ENCODE peak calls at places on chromosome 4, in six cellular contexts. One of them, this sample, is unnamed.

GRCh38 chr4:101081695-101082369 is 265.5 kb downstream of the PPP3CA start:
- DNase-seq in GM13976: no peak
- DNase-seq in CD4-positive, alpha-beta T cell: no peak
- DNase-seq in EL: no peak
- DNase-seq in NT2/D1: no peak
- DNase-seq in stimulated activated effector memory CD8-positive, alpha-beta T cell treated with anti-CD3 and anti-CD28 coated beads, Interleukin-12 subunit alpha, Interleukin-12 subunit beta, amount 100 ng/mL, for 72 hours: no peak
- DNase-seq in this sample: no peak

GRCh38 chr4:24195976-24196736 is 306.3 kb upstream of the PPARGC1A start:
- DNase-seq in GM13976: no peak
- DNase-seq in CD4-positive, alpha-beta T cell: no peak
- DNase-seq in EL: no peak
- DNase-seq in NT2/D1: no peak
- DNase-seq in stimulated activated effector memory CD8-positive, alpha-beta T cell treated with anti-CD3 and anti-CD28 coated beads, Interleukin-12 subunit alpha, Interleukin-12 subunit beta, amount 100 ng/mL, for 72 hours: no peak
- DNase-seq in this sample: no peak

GRCh38 chr4:152100378-152101201 is 339.8 kb upstream of the GATB start:
- DNase-seq in GM13976: no peak
- DNase-seq in CD4-positive, alpha-beta T cell: peak
- DNase-seq in EL: no peak
- DNase-seq in NT2/D1: no peak
- DNase-seq in stimulated activated effector memory CD8-positive, alpha-beta T cell treated with anti-CD3 and anti-CD28 coated beads, Interleukin-12 subunit alpha, Interleukin-12 subunit beta, amount 100 ng/mL, for 72 hours: no peak
- DNase-seq in this sample: no peak

GRCh38 chr4:168309781-168310180 is 8.8 kb downstream of the DDX60 start:
- DNase-seq in GM13976: no peak
- DNase-seq in CD4-positive, alpha-beta T cell: no peak
- DNase-seq in EL: no peak
- DNase-seq in NT2/D1: no peak
- DNase-seq in stimulated activated effector memory CD8-positive, alpha-beta T cell treated with anti-CD3 and anti-CD28 coated beads, Interleukin-12 subunit alpha, Interleukin-12 subunit beta, amount 100 ng/mL, for 72 hours: no peak
- DNase-seq in this sample: no peak

GRCh38 chr4:56799291-56799823 is 22.1 kb downstream of the SPINK2 start:
- DNase-seq in GM13976: no peak
- DNase-seq in CD4-positive, alpha-beta T cell: no peak
- DNase-seq in EL: no peak
- DNase-seq in NT2/D1: no peak
- DNase-seq in stimulated activated effector memory CD8-positive, alpha-beta T cell treated with anti-CD3 and anti-CD28 coated beads, Interleukin-12 subunit alpha, Interleukin-12 subunit beta, amount 100 ng/mL, for 72 hours: no peak
- DNase-seq in this sample: no peak

GRCh38 chr4:169810325-169811323 is 52.9 kb upstream of the HPF1 start:
- DNase-seq in GM13976: peak
- DNase-seq in CD4-positive, alpha-beta T cell: peak
- DNase-seq in EL: peak
- DNase-seq in NT2/D1: peak
- DNase-seq in stimulated activated effector memory CD8-positive, alpha-beta T cell treated with anti-CD3 and anti-CD28 coated beads, Interleukin-12 subunit alpha, Interleukin-12 subunit beta, amount 100 ng/mL, for 72 hours: no peak
- DNase-seq in this sample: no peak

GRCh38 chr4:72430050-72430449 is 139.0 kb downstream of the ADAMTS3 start:
- DNase-seq in GM13976: no peak
- DNase-seq in CD4-positive, alpha-beta T cell: no peak
- DNase-seq in EL: peak
- DNase-seq in NT2/D1: no peak
- DNase-seq in stimulated activated effector memory CD8-positive, alpha-beta T cell treated with anti-CD3 and anti-CD28 coated beads, Interleukin-12 subunit alpha, Interleukin-12 subunit beta, amount 100 ng/mL, for 72 hours: no peak
- DNase-seq in this sample: no peak

GRCh38 chr4:87530868-87531267 is 1.7 kb upstream of the SPARCL1 start:
- DNase-seq in GM13976: no peak
- DNase-seq in CD4-positive, alpha-beta T cell: no peak
- DNase-seq in EL: peak
- DNase-seq in NT2/D1: no peak
- DNase-seq in stimulated activated effector memory CD8-positive, alpha-beta T cell treated with anti-CD3 and anti-CD28 coated beads, Interleukin-12 subunit alpha, Interleukin-12 subunit beta, amount 100 ng/mL, for 72 hours: no peak
- DNase-seq in this sample: no peak

GRCh38 chr4:152531479-152531878 is 4.4 kb downstream of the FBXW7 start:
- DNase-seq in GM13976: peak
- DNase-seq in CD4-positive, alpha-beta T cell: no peak
- DNase-seq in EL: no peak
- DNase-seq in NT2/D1: no peak
- DNase-seq in stimulated activated effector memory CD8-positive, alpha-beta T cell treated with anti-CD3 and anti-CD28 coated beads, Interleukin-12 subunit alpha, Interleukin-12 subunit beta, amount 100 ng/mL, for 72 hours: no peak
- DNase-seq in this sample: no peak

GRCh38 chr4:176376032-176376614 is 56.4 kb downstream of the SPCS3 start:
- DNase-seq in GM13976: no peak
- DNase-seq in CD4-positive, alpha-beta T cell: no peak
- DNase-seq in EL: peak
- DNase-seq in NT2/D1: no peak
- DNase-seq in stimulated activated effector memory CD8-positive, alpha-beta T cell treated with anti-CD3 and anti-CD28 coated beads, Interleukin-12 subunit alpha, Interleukin-12 subunit beta, amount 100 ng/mL, for 72 hours: no peak
- DNase-seq in this sample: no peak

GRCh38 chr4:26999689-27000088 is 139.0 kb downstream of the STIM2 start:
- DNase-seq in GM13976: no peak
- DNase-seq in CD4-positive, alpha-beta T cell: no peak
- DNase-seq in EL: no peak
- DNase-seq in NT2/D1: no peak
- DNase-seq in stimulated activated effector memory CD8-positive, alpha-beta T cell treated with anti-CD3 and anti-CD28 coated beads, Interleukin-12 subunit alpha, Interleukin-12 subunit beta, amount 100 ng/mL, for 72 hours: no peak
- DNase-seq in this sample: no peak

GRCh38 chr4:42492977-42493376 is 95.7 kb downstream of the SHISA3 start:
- DNase-seq in GM13976: no peak
- DNase-seq in CD4-positive, alpha-beta T cell: no peak
- DNase-seq in EL: no peak
- DNase-seq in NT2/D1: no peak
- DNase-seq in stimulated activated effector memory CD8-positive, alpha-beta T cell treated with anti-CD3 and anti-CD28 coated beads, Interleukin-12 subunit alpha, Interleukin-12 subunit beta, amount 100 ng/mL, for 72 hours: no peak
- DNase-seq in this sample: no peak

GRCh38 chr4:8708401-8709021 is 115.9 kb downstream of the CPZ start:
- DNase-seq in GM13976: no peak
- DNase-seq in CD4-positive, alpha-beta T cell: no peak
- DNase-seq in EL: no peak
- DNase-seq in NT2/D1: no peak
- DNase-seq in stimulated activated effector memory CD8-positive, alpha-beta T cell treated with anti-CD3 and anti-CD28 coated beads, Interleukin-12 subunit alpha, Interleukin-12 subunit beta, amount 100 ng/mL, for 72 hours: no peak
- DNase-seq in this sample: no peak

GRCh38 chr4:140754918-140755810 is 1.0 kb downstream of the TBC1D9 start:
- DNase-seq in GM13976: no peak
- DNase-seq in CD4-positive, alpha-beta T cell: no peak
- DNase-seq in EL: no peak
- DNase-seq in NT2/D1: no peak
- DNase-seq in stimulated activated effector memory CD8-positive, alpha-beta T cell treated with anti-CD3 and anti-CD28 coated beads, Interleukin-12 subunit alpha, Interleukin-12 subunit beta, amount 100 ng/mL, for 72 hours: no peak
- DNase-seq in this sample: no peak

GRCh38 chr4:13700196-13701140 is 72.9 kb upstream of the BOD1L1 start:
- DNase-seq in GM13976: no peak
- DNase-seq in CD4-positive, alpha-beta T cell: no peak
- DNase-seq in EL: peak
- DNase-seq in NT2/D1: no peak
- DNase-seq in stimulated activated effector memory CD8-positive, alpha-beta T cell treated with anti-CD3 and anti-CD28 coated beads, Interleukin-12 subunit alpha, Interleukin-12 subunit beta, amount 100 ng/mL, for 72 hours: no peak
- DNase-seq in this sample: no peak

GRCh38 chr4:149914521-149915115 is 99.0 kb upstream of the IQCM start:
- DNase-seq in GM13976: peak
- DNase-seq in CD4-positive, alpha-beta T cell: no peak
- DNase-seq in EL: peak
- DNase-seq in NT2/D1: peak
- DNase-seq in stimulated activated effector memory CD8-positive, alpha-beta T cell treated with anti-CD3 and anti-CD28 coated beads, Interleukin-12 subunit alpha, Interleukin-12 subunit beta, amount 100 ng/mL, for 72 hours: no peak
- DNase-seq in this sample: no peak

GRCh38 chr4:2419814-2420213 is 1.1 kb downstream of the CFAP99 start:
- DNase-seq in GM13976: no peak
- DNase-seq in CD4-positive, alpha-beta T cell: no peak
- DNase-seq in EL: no peak
- DNase-seq in NT2/D1: no peak
- DNase-seq in stimulated activated effector memory CD8-positive, alpha-beta T cell treated with anti-CD3 and anti-CD28 coated beads, Interleukin-12 subunit alpha, Interleukin-12 subunit beta, amount 100 ng/mL, for 72 hours: no peak
- DNase-seq in this sample: no peak

GRCh38 chr4:188270273-188271069 is 131.2 kb downstream of the TRIML1 start:
- DNase-seq in GM13976: no peak
- DNase-seq in CD4-positive, alpha-beta T cell: no peak
- DNase-seq in EL: no peak
- DNase-seq in NT2/D1: no peak
- DNase-seq in stimulated activated effector memory CD8-positive, alpha-beta T cell treated with anti-CD3 and anti-CD28 coated beads, Interleukin-12 subunit alpha, Interleukin-12 subunit beta, amount 100 ng/mL, for 72 hours: no peak
- DNase-seq in this sample: no peak

GRCh38 chr4:170949084-170949483 is 859.3 kb upstream of the AADAT start:
- DNase-seq in GM13976: no peak
- DNase-seq in CD4-positive, alpha-beta T cell: no peak
- DNase-seq in EL: no peak
- DNase-seq in NT2/D1: no peak
- DNase-seq in stimulated activated effector memory CD8-positive, alpha-beta T cell treated with anti-CD3 and anti-CD28 coated beads, Interleukin-12 subunit alpha, Interleukin-12 subunit beta, amount 100 ng/mL, for 72 hours: no peak
- DNase-seq in this sample: no peak

GRCh38 chr4:184402740-184403383 is 71.5 kb downstream of the IRF2 start:
- DNase-seq in GM13976: no peak
- DNase-seq in CD4-positive, alpha-beta T cell: no peak
- DNase-seq in EL: no peak
- DNase-seq in NT2/D1: no peak
- DNase-seq in stimulated activated effector memory CD8-positive, alpha-beta T cell treated with anti-CD3 and anti-CD28 coated beads, Interleukin-12 subunit alpha, Interleukin-12 subunit beta, amount 100 ng/mL, for 72 hours: no peak
- DNase-seq in this sample: no peak

GRCh38 chr4:159016527-159017137 is 86.2 kb upstream of the RAPGEF2 start:
- DNase-seq in GM13976: peak
- DNase-seq in CD4-positive, alpha-beta T cell: no peak
- DNase-seq in EL: no peak
- DNase-seq in NT2/D1: peak
- DNase-seq in stimulated activated effector memory CD8-positive, alpha-beta T cell treated with anti-CD3 and anti-CD28 coated beads, Interleukin-12 subunit alpha, Interleukin-12 subunit beta, amount 100 ng/mL, for 72 hours: no peak
- DNase-seq in this sample: no peak

GRCh38 chr4:185470503-185471195 is 884 bp downstream of the CCDC110 start:
- DNase-seq in GM13976: peak
- DNase-seq in CD4-positive, alpha-beta T cell: peak
- DNase-seq in EL: peak
- DNase-seq in NT2/D1: no peak
- DNase-seq in stimulated activated effector memory CD8-positive, alpha-beta T cell treated with anti-CD3 and anti-CD28 coated beads, Interleukin-12 subunit alpha, Interleukin-12 subunit beta, amount 100 ng/mL, for 72 hours: peak
- DNase-seq in this sample: no peak

GRCh38 chr4:94390804-94391410 is 48.3 kb upstream of the HPGDS start:
- DNase-seq in GM13976: peak
- DNase-seq in CD4-positive, alpha-beta T cell: no peak
- DNase-seq in EL: peak
- DNase-seq in NT2/D1: no peak
- DNase-seq in stimulated activated effector memory CD8-positive, alpha-beta T cell treated with anti-CD3 and anti-CD28 coated beads, Interleukin-12 subunit alpha, Interleukin-12 subunit beta, amount 100 ng/mL, for 72 hours: no peak
- DNase-seq in this sample: no peak

GRCh38 chr4:82811838-82812672 is 13.5 kb upstream of the SCD5 start:
- DNase-seq in GM13976: no peak
- DNase-seq in CD4-positive, alpha-beta T cell: no peak
- DNase-seq in EL: no peak
- DNase-seq in NT2/D1: no peak
- DNase-seq in stimulated activated effector memory CD8-positive, alpha-beta T cell treated with anti-CD3 and anti-CD28 coated beads, Interleukin-12 subunit alpha, Interleukin-12 subunit beta, amount 100 ng/mL, for 72 hours: no peak
- DNase-seq in this sample: no peak

GRCh38 chr4:83320548-83320947 is 14.1 kb downstream of the HPSE start:
- DNase-seq in GM13976: no peak
- DNase-seq in CD4-positive, alpha-beta T cell: no peak
- DNase-seq in EL: peak
- DNase-seq in NT2/D1: no peak
- DNase-seq in stimulated activated effector memory CD8-positive, alpha-beta T cell treated with anti-CD3 and anti-CD28 coated beads, Interleukin-12 subunit alpha, Interleukin-12 subunit beta, amount 100 ng/mL, for 72 hours: no peak
- DNase-seq in this sample: no peak

This sample was measured in chondrocyte.